ENCODE peak calls at places on chromosomes 16 and 17, in nine cellular contexts. W is cardiac muscle cell, F is AG09309, N is fibroblast of lung, I is skeletal muscle cell, Z is KBM-7, P is BE2C, G is iPS DF 19.7, D is glutamatergic neuron. O is an unnamed sample.

GRCh38 chr16:29678691-29679267 is at the start of gene QPRT:
- DNase-seq in W (peak; percentile 90), F (no peak), N (peak; percentile 37), I (peak; percentile 28), Z (peak; percentile 73), P (peak; percentile 90), G (no peak), D (peak; percentile 74), O (peak; percentile 73)

GRCh38 chr16:85888405-85889331 is 10.3 kb upstream of the IRF8 start:
- DNase-seq in W (no peak), F (no peak), N (peak; percentile 85), I (peak; percentile 46), Z (peak; percentile 63), P (no peak), G (no peak), D (no peak), O (no peak)

GRCh38 chr16:88374736-88375135 is 8.0 kb upstream of the ZNF469 start:
- DNase-seq in W (no peak), F (no peak), N (no peak), I (no peak), Z (no peak), P (no peak), G (no peak), D (peak; percentile 10), O (no peak)

GRCh38 chr17:74736423-74737298 is at the start of gene RAB37:
- DNase-seq in W (peak; percentile 38), F (no peak), N (no peak), I (no peak), Z (peak; percentile 79), P (peak; percentile 43), G (no peak), D (peak; percentile 50), O (peak; percentile 64)

GRCh38 chr17:76869209-76869877 is 1.1 kb downstream of the MGAT5B start:
- DNase-seq in W (no peak), F (no peak), N (no peak), I (no peak), Z (no peak), P (peak; percentile 69), G (no peak), D (peak; percentile 49), O (no peak)

GRCh38 chr17:16516594-16517018 is 24.6 kb upstream of the LRRC75A start:
- DNase-seq in W (peak; percentile 64), F (no peak), N (peak; percentile 85), I (no peak), Z (peak; percentile 70), P (peak; percentile 8), G (no peak), D (peak; percentile 22), O (peak; percentile 49)

GRCh38 chr17:1275962-1276736 is 3.3 kb upstream of the TRARG1 start:
- DNase-seq in W (peak; percentile 83), F (no peak), N (no peak), I (no peak), Z (peak; percentile 61), P (peak; percentile 64), G (no peak), D (peak; percentile 88), O (peak; percentile 72)

GRCh38 chr16:69223882-69224281 is 36.9 kb downstream of the SNTB2 start:
- DNase-seq in W (no peak), F (peak; percentile 28), N (peak; percentile 62), I (no peak), Z (no peak), P (no peak), G (no peak), D (no peak), O (no peak)

GRCh38 chr16:70635356-70636016 is 10.9 kb upstream of the IL34 start:
- DNase-seq in W (no peak), F (peak; percentile 46), N (peak; percentile 85), I (peak; percentile 45), Z (no peak), P (no peak), G (no peak), D (no peak), O (peak; percentile 43)

GRCh38 chr17:49968380-49969133 is 433 bp upstream of the DLX4 start:
- DNase-seq in W (peak; percentile 83), F (peak; percentile 5), N (peak; percentile 69), I (no peak), Z (peak; percentile 87), P (peak; percentile 88), G (peak; percentile 82), D (peak; percentile 86), O (peak; percentile 73)

GRCh38 chr16:82059983-82060421 is 24.9 kb downstream of the HSD17B2 start:
- DNase-seq in W (no peak), F (peak; percentile 28), N (no peak), I (no peak), Z (no peak), P (no peak), G (no peak), D (no peak), O (no peak)

GRCh38 chr16:7218936-7219335 is 113.7 kb upstream of the RBFOX1 start:
- DNase-seq in W (no peak), F (no peak), N (no peak), I (no peak), Z (no peak), P (no peak), G (no peak), D (no peak), O (peak; percentile 76)

GRCh38 chr17:48001187-48001586 is 30.3 kb downstream of the CDK5RAP3 start:
- DNase-seq in W (no peak), F (no peak), N (peak; percentile 25), I (no peak), Z (no peak), P (no peak), G (no peak), D (no peak), O (no peak)

GRCh38 chr16:3748307-3748706 is 31.0 kb upstream of the TRAP1 start:
- DNase-seq in W (no peak), F (no peak), N (no peak), I (no peak), Z (no peak), P (no peak), G (no peak), D (no peak), O (no peak)

GRCh38 chr16:1054660-1055556 is 17.6 kb upstream of the SSTR5 start:
- DNase-seq in W (peak; percentile 86), F (no peak), N (peak; percentile 23), I (peak; percentile 28), Z (peak; percentile 28), P (peak; percentile 81), G (no peak), D (peak; percentile 89), O (peak; percentile 86)

GRCh38 chr16:1510941-1511351 is 17.8 kb downstream of the TELO2 start:
- DNase-seq in W (no peak), F (no peak), N (no peak), I (no peak), Z (no peak), P (no peak), G (no peak), D (no peak), O (no peak)

GRCh38 chr17:45302649-45303173 is 14.1 kb downstream of the MAP3K14 start:
- DNase-seq in W (no peak), F (no peak), N (peak; percentile 92), I (no peak), Z (peak; percentile 58), P (no peak), G (no peak), D (no peak), O (no peak)

GRCh38 chr16:14634389-14634725 is 1.6 kb downstream of the BFAR start:
- DNase-seq in W (no peak), F (no peak), N (no peak), I (no peak), Z (no peak), P (no peak), G (no peak), D (no peak), O (no peak)

GRCh38 chr16:11914759-11915643 is 755 bp downstream of the GSPT1 start:
- DNase-seq in W (peak; percentile 69), F (no peak), N (peak; percentile 39), I (no peak), Z (peak; percentile 55), P (peak; percentile 42), G (no peak), D (peak; percentile 62), O (peak; percentile 58)

GRCh38 chr17:32491371-32492280 is 4.8 kb downstream of the CDK5R1 start:
- DNase-seq in W (no peak), F (no peak), N (no peak), I (no peak), Z (peak; percentile 25), P (no peak), G (no peak), D (no peak), O (no peak)

GRCh38 chr17:10547351-10547750 is 2.1 kb downstream of the MYH2 start:
- DNase-seq in W (no peak), F (no peak), N (no peak), I (no peak), Z (no peak), P (no peak), G (no peak), D (no peak), O (no peak)

GRCh38 chr16:58661199-58661830 is 23.3 kb downstream of the SLC38A7 start:
- DNase-seq in W (peak; percentile 76), F (peak; percentile 62), N (peak; percentile 84), I (peak; percentile 58), Z (peak; percentile 78), P (peak; percentile 72), G (peak; percentile 40), D (peak; percentile 30), O (peak; percentile 62)

GRCh38 chr16:4262303-4262835 is 10.5 kb downstream of the TFAP4 start:
- DNase-seq in W (no peak), F (no peak), N (no peak), I (no peak), Z (no peak), P (no peak), G (no peak), D (no peak), O (no peak)

GRCh38 chr16:81500833-81501521 is 56.4 kb downstream of the CMIP start:
- DNase-seq in W (no peak), F (peak; percentile 91), N (peak; percentile 93), I (peak; percentile 12), Z (peak; percentile 62), P (no peak), G (no peak), D (no peak), O (no peak)

GRCh38 chr16:27080870-27081269 is 14.1 kb downstream of the C16orf82 start:
- DNase-seq in W (no peak), F (no peak), N (no peak), I (no peak), Z (peak; percentile 22), P (no peak), G (peak; percentile 45), D (no peak), O (no peak)

GRCh38 chr17:73271078-73271477 is 9.4 kb upstream of the CPSF4L start:
- DNase-seq in W (no peak), F (no peak), N (no peak), I (no peak), Z (peak; percentile 32), P (no peak), G (no peak), D (no peak), O (no peak)

GRCh38 chr17:40244255-40244654 is 25.2 kb downstream of the WIPF2 start:
- DNase-seq in W (no peak), F (no peak), N (no peak), I (no peak), Z (no peak), P (no peak), G (no peak), D (no peak), O (no peak)

GRCh38 chr17:51263001-51263400 is 2.7 kb downstream of the UTP18 start:
- DNase-seq in W (no peak), F (no peak), N (peak; percentile 17), I (no peak), Z (no peak), P (no peak), G (no peak), D (no peak), O (no peak)

GRCh38 chr17:72439893-72440502 is 319.2 kb downstream of the SOX9 start:
- DNase-seq in W (no peak), F (no peak), N (no peak), I (no peak), Z (no peak), P (no peak), G (no peak), D (peak; percentile 77), O (peak; percentile 75)

GRCh38 chr17:30597776-30598288 is 120.6 kb downstream of the GOSR1 start:
- DNase-seq in W (no peak), F (no peak), N (peak; percentile 9), I (no peak), Z (no peak), P (no peak), G (no peak), D (no peak), O (no peak)

GRCh38 chr16:8548166-8548565 is 42.1 kb downstream of the TMEM114 start:
- DNase-seq in W (no peak), F (no peak), N (no peak), I (no peak), Z (no peak), P (no peak), G (no peak), D (no peak), O (no peak)